ENCODE peak calls at places on chromosomes 12 and 14, in eight cellular contexts. Q is D721Med, I is stomach, K is GM20000, H is GM06990, Y is uterus, F is fibroblast of lung, X is fibroblast of the aortic adventitia. W is an unnamed sample.

GRCh38 chr12:31931796-31932715 is 27.2 kb upstream of the RESF1 start:
- DNase-seq in Q (no peak), I (no peak), K (no peak), H (no peak), Y (no peak), F (no peak), X (no peak), W (no peak)

GRCh38 chr12:45674583-45674982 is 54.9 kb upstream of the ARID2 start:
- DNase-seq in Q (no peak), I (peak), K (no peak), H (no peak), Y (peak), F (peak), X (peak), W (no peak)

GRCh38 chr14:58414845-58415244 is 12.5 kb downstream of the TIMM9 start:
- DNase-seq in Q (no peak), I (no peak), K (no peak), H (no peak), Y (no peak), F (no peak), X (peak), W (no peak)

GRCh38 chr12:68040450-68041075 is 51.3 kb downstream of the IFNG-AS1 start:
- DNase-seq in Q (peak), I (peak), K (peak), H (no peak), Y (peak), F (peak), X (peak), W (peak)

GRCh38 chr14:64114166-64114565 is 180.0 kb downstream of the ESR2 start:
- DNase-seq in Q (peak), I (no peak), K (no peak), H (no peak), Y (no peak), F (peak), X (no peak), W (no peak)

GRCh38 chr12:98358144-98358543 is 157.2 kb upstream of the TMPO start:
- DNase-seq in Q (no peak), I (no peak), K (no peak), H (no peak), Y (no peak), F (no peak), X (no peak), W (no peak)

GRCh38 chr14:39492267-39492666 is 60.0 kb upstream of the FBXO33 start:
- DNase-seq in Q (no peak), I (no peak), K (no peak), H (no peak), Y (no peak), F (peak), X (peak), W (no peak)

GRCh38 chr14:92982941-92983340 is 60.0 kb downstream of the CHGA start:
- DNase-seq in Q (no peak), I (no peak), K (no peak), H (no peak), Y (no peak), F (no peak), X (no peak), W (no peak)

GRCh38 chr14:65810326-65810725 is 397.8 kb downstream of the FUT8 start:
- DNase-seq in Q (no peak), I (no peak), K (no peak), H (no peak), Y (no peak), F (no peak), X (no peak), W (no peak)

GRCh38 chr14:65819567-65819966 is 407.0 kb downstream of the FUT8 start:
- DNase-seq in Q (no peak), I (no peak), K (no peak), H (no peak), Y (no peak), F (no peak), X (no peak), W (no peak)

GRCh38 chr14:65817011-65817410 is 404.5 kb downstream of the FUT8 start:
- DNase-seq in Q (no peak), I (no peak), K (no peak), H (no peak), Y (no peak), F (no peak), X (no peak), W (no peak)

GRCh38 chr14:65813760-65814387 is 401.3 kb downstream of the FUT8 start:
- DNase-seq in Q (no peak), I (no peak), K (no peak), H (no peak), Y (no peak), F (no peak), X (no peak), W (no peak)

DNA sequence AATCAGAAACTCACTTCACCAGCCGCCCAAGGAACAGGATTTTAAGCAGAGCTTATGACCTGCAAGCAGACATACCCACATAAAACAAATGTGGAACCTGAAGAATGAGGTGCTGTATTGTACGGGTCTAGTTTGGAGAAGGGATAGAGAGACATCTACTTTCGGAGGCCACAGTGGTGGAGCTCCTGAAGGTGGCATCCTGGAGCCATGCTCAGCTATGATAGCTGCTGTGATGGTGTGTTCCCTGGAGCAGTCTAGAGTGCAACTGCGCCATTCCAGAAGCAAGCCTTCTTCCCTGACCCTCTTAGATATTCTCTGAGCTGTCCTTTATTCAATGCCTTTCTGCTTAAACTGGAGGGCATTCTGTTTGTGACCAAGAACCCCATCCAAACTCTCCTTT is 402.6 kb downstream of the FUT8 start:
- DNase-seq in Q (no peak), I (no peak), K (no peak), H (no peak), Y (no peak), F (no peak), X (no peak), W (no peak)
- TF ChIP-seq CTCF in Q (no peak), I (no peak), K (no peak), H (no peak), Y (no peak), F (no peak), X (no peak), W (no peak)

GRCh38 chr12:26274441-26275312 is 79.3 kb downstream of the SSPN start:
- DNase-seq in Q (no peak), I (peak), K (peak), H (peak), Y (peak), F (peak), X (peak), W (peak)
- TF ChIP-seq CTCF in Q (no peak), I (no peak), K (no peak), H (no peak), Y (no peak), F (no peak), X (no peak), W (no peak)

GRCh38 chr12:104496336-104496735 is 39.6 kb downstream of the CHST11 start:
- DNase-seq in Q (no peak), I (no peak), K (no peak), H (no peak), Y (no peak), F (peak), X (peak), W (no peak)

GRCh38 chr12:104493504-104493903 is 36.8 kb downstream of the CHST11 start:
- DNase-seq in Q (no peak), I (no peak), K (no peak), H (no peak), Y (no peak), F (no peak), X (no peak), W (no peak)

GRCh38 chr12:104494816-104495158 is 38.0 kb downstream of the CHST11 start:
- DNase-seq in Q (no peak), I (no peak), K (no peak), H (no peak), Y (no peak), F (peak), X (peak), W (no peak)

GRCh38 chr12:104494137-104494815 is 37.5 kb downstream of the CHST11 start:
- DNase-seq in Q (no peak), I (no peak), K (no peak), H (peak), Y (no peak), F (no peak), X (peak), W (no peak)

GRCh38 chr12:104495786-104496185 is 39.0 kb downstream of the CHST11 start:
- DNase-seq in Q (no peak), I (no peak), K (no peak), H (no peak), Y (no peak), F (no peak), X (peak), W (no peak)
- TF ChIP-seq CTCF in Q (no peak), I (no peak), K (no peak), H (no peak), Y (no peak), F (no peak), X (no peak), W (no peak)

GRCh38 chr12:126663304-126664094 is 1598.3 kb downstream of the AACS start:
- DNase-seq in Q (no peak), I (no peak), K (no peak), H (no peak), Y (no peak), F (no peak), X (peak), W (no peak)
- TF ChIP-seq CTCF in Q (peak), I (no peak), K (peak), H (peak), Y (no peak), F (no peak), X (peak), W (peak)

GRCh38 chr12:127445583-127445982 is 821.4 kb upstream of the TMEM132C start:
- DNase-seq in Q (no peak), I (no peak), K (no peak), H (no peak), Y (no peak), F (no peak), X (no peak), W (no peak)

GRCh38 chr12:127455347-127456265 is 811.4 kb upstream of the TMEM132C start:
- DNase-seq in Q (no peak), I (no peak), K (peak), H (no peak), Y (no peak), F (no peak), X (no peak), W (peak)

GRCh38 chr12:127450822-127451221 is 816.1 kb upstream of the TMEM132C start:
- DNase-seq in Q (no peak), I (no peak), K (no peak), H (no peak), Y (no peak), F (peak), X (no peak), W (no peak)
- TF ChIP-seq CTCF in Q (no peak), I (no peak), K (no peak), H (no peak), Y (no peak), F (no peak), X (no peak), W (no peak)

GRCh38 chr12:56317675-56318074 is 1.9 kb upstream of the CNPY2 start:
- DNase-seq in Q (no peak), I (no peak), K (no peak), H (no peak), Y (no peak), F (no peak), X (no peak), W (no peak)
- TF ChIP-seq CTCF in Q (no peak), I (no peak), K (no peak), H (no peak), Y (no peak), F (no peak), X (no peak), W (no peak)

DNA sequence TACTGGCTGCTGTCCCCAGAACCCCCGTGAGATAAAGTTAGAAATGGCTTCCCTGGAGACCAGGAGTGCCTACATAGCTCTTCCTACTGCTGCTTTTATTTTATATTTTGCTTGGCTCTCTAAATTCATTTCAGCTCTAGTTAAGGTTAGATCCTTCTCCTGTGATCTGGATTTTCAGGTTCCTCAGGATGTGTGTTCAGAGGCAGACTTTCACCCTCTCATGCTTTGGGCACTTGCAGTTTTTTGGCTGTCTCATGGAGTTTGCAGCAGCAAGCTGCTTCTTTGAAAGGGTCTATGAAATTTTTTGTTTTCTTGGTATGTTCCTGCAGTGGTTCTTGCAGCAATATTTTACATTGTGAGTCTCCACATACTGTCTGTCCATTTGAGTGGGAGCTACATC is 93.3 kb downstream of the ATP23 start:
- DNase-seq in Q (no peak), I (no peak), K (no peak), H (no peak), Y (no peak), F (no peak), X (no peak), W (no peak)
- TF ChIP-seq CTCF in Q (no peak), I (no peak), K (no peak), H (no peak), Y (no peak), F (no peak), X (no peak), W (no peak)

GRCh38 chr14:26191123-26191522 is 406.7 kb downstream of the NOVA1 start:
- DNase-seq in Q (no peak), I (no peak), K (no peak), H (no peak), Y (no peak), F (peak), X (peak), W (no peak)
- TF ChIP-seq CTCF in Q (no peak), I (no peak), K (no peak), H (no peak), Y (no peak), F (peak), X (peak), W (no peak)